ENCODE peak calls at places on chromosome 1, in eight cellular contexts. One of them, this sample, is unnamed. For H3K27me3 and H3K36me3, the result is how much of the 10 kb centered on the place peaks cover.

GRCh38 chr1:25810341-25811299 is 9.1 kb upstream of the MTFR1L start:
- DNase-seq in breast epithelium: peak
- DNase-seq in brain microvascular endothelial cell: peak
- DNase-seq in CD8-positive, alpha-beta memory T cell: peak
- DNase-seq in hepatocyte: peak
- DNase-seq in thoracic aorta: no peak
- DNase-seq in tibial artery: no peak
- DNase-seq in trophoblast cell: peak
- DNase-seq in this sample: peak

GRCh38 chr1:10996100-10996499 is 16.4 kb upstream of the TARDBP start:
- DNase-seq in breast epithelium: no peak
- DNase-seq in brain microvascular endothelial cell: no peak
- DNase-seq in CD8-positive, alpha-beta memory T cell: no peak
- DNase-seq in hepatocyte: no peak
- DNase-seq in thoracic aorta: no peak
- DNase-seq in tibial artery: no peak
- DNase-seq in trophoblast cell: no peak
- DNase-seq in this sample: no peak

GRCh38 chr1:216600730-216601426 is 122.4 kb downstream of the ESRRG start:
- DNase-seq in breast epithelium: peak
- DNase-seq in brain microvascular endothelial cell: peak
- DNase-seq in CD8-positive, alpha-beta memory T cell: no peak
- DNase-seq in hepatocyte: peak
- DNase-seq in thoracic aorta: peak
- DNase-seq in tibial artery: peak
- DNase-seq in trophoblast cell: peak
- DNase-seq in this sample: peak

GRCh38 chr1:21439721-21440629 is at the start of gene NBPF3:
- DNase-seq in breast epithelium: peak
- DNase-seq in brain microvascular endothelial cell: peak
- DNase-seq in CD8-positive, alpha-beta memory T cell: peak
- DNase-seq in hepatocyte: peak
- DNase-seq in thoracic aorta: peak
- DNase-seq in tibial artery: peak
- DNase-seq in trophoblast cell: peak
- DNase-seq in this sample: peak

GRCh38 chr1:9373614-9374013 is 80.9 kb downstream of the SPSB1 start:
- DNase-seq in breast epithelium: no peak
- DNase-seq in brain microvascular endothelial cell: no peak
- DNase-seq in CD8-positive, alpha-beta memory T cell: no peak
- DNase-seq in hepatocyte: no peak
- DNase-seq in thoracic aorta: no peak
- DNase-seq in tibial artery: no peak
- DNase-seq in trophoblast cell: no peak
- DNase-seq in this sample: no peak

GRCh38 chr1:64864018-64864945 is 102.1 kb downstream of the JAK1 start:
- DNase-seq in breast epithelium: peak
- DNase-seq in brain microvascular endothelial cell: no peak
- DNase-seq in CD8-positive, alpha-beta memory T cell: peak
- DNase-seq in hepatocyte: no peak
- DNase-seq in thoracic aorta: no peak
- DNase-seq in tibial artery: peak
- DNase-seq in trophoblast cell: peak
- DNase-seq in this sample: no peak

GRCh38 chr1:159999204-159999603 is 32.6 kb downstream of the PIGM start:
- DNase-seq in breast epithelium: no peak
- DNase-seq in brain microvascular endothelial cell: no peak
- DNase-seq in CD8-positive, alpha-beta memory T cell: no peak
- DNase-seq in hepatocyte: no peak
- DNase-seq in thoracic aorta: no peak
- DNase-seq in tibial artery: no peak
- DNase-seq in trophoblast cell: no peak
- DNase-seq in this sample: peak

GRCh38 chr1:2455757-2456156 is 20.3 kb upstream of the PLCH2 start:
- DNase-seq in breast epithelium: no peak
- DNase-seq in brain microvascular endothelial cell: peak
- DNase-seq in CD8-positive, alpha-beta memory T cell: no peak
- DNase-seq in hepatocyte: no peak
- DNase-seq in thoracic aorta: no peak
- DNase-seq in tibial artery: no peak
- DNase-seq in trophoblast cell: no peak
- DNase-seq in this sample: no peak

GRCh38 chr1:95233321-95233736 is 681 bp upstream of the RWDD3 start:
- DNase-seq in breast epithelium: peak
- DNase-seq in brain microvascular endothelial cell: peak
- DNase-seq in CD8-positive, alpha-beta memory T cell: no peak
- DNase-seq in hepatocyte: peak
- DNase-seq in thoracic aorta: no peak
- DNase-seq in tibial artery: peak
- DNase-seq in trophoblast cell: peak
- DNase-seq in this sample: no peak

DNA sequence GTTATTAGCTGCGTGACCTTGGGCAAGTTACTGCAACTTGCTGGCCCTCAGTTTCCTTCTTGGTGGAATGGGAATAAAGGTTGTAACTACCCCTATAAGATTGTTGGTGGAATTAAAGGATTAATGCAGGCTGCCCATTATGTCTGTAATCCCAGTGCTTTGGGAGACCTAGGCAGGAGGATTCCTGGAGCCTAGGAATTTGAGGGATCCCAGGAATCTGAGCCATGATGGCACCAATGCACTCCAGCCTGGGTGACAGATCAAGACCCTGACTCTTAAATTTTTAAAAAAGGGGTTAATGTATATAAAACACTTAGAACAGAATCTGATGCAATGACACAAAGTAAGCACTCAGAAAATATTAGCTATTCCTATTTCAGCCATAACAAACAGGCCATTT is 67.3 kb downstream of the PTGER3 start:
- DNase-seq in breast epithelium: no peak
- DNase-seq in brain microvascular endothelial cell: no peak
- DNase-seq in CD8-positive, alpha-beta memory T cell: no peak
- DNase-seq in hepatocyte: no peak
- DNase-seq in thoracic aorta: no peak
- DNase-seq in tibial artery: no peak
- DNase-seq in trophoblast cell: no peak
- DNase-seq in this sample: no peak
- H3K4me3 ChIP-seq in breast epithelium: no peak
- H3K4me3 ChIP-seq in brain microvascular endothelial cell: no peak
- H3K4me3 ChIP-seq in CD8-positive, alpha-beta memory T cell: no peak
- H3K4me3 ChIP-seq in hepatocyte: no peak
- H3K4me3 ChIP-seq in thoracic aorta: no peak
- H3K4me3 ChIP-seq in tibial artery: no peak
- H3K4me3 ChIP-seq in trophoblast cell: no peak
- H3K4me3 ChIP-seq in this sample: no peak

GRCh38 chr1:167122568-167122967 is 28.7 kb downstream of the STYXL2 start:
- DNase-seq in breast epithelium: no peak
- DNase-seq in brain microvascular endothelial cell: no peak
- DNase-seq in CD8-positive, alpha-beta memory T cell: no peak
- DNase-seq in hepatocyte: no peak
- DNase-seq in thoracic aorta: no peak
- DNase-seq in tibial artery: no peak
- DNase-seq in trophoblast cell: peak
- DNase-seq in this sample: no peak

GRCh38 chr1:167121375-167122120 is 27.7 kb downstream of the STYXL2 start:
- DNase-seq in breast epithelium: no peak
- DNase-seq in brain microvascular endothelial cell: no peak
- DNase-seq in CD8-positive, alpha-beta memory T cell: peak
- DNase-seq in hepatocyte: peak
- DNase-seq in thoracic aorta: no peak
- DNase-seq in tibial artery: no peak
- DNase-seq in trophoblast cell: peak
- DNase-seq in this sample: peak

GRCh38 chr1:167120899-167121298 is 27.0 kb downstream of the STYXL2 start:
- DNase-seq in breast epithelium: no peak
- DNase-seq in brain microvascular endothelial cell: no peak
- DNase-seq in CD8-positive, alpha-beta memory T cell: no peak
- DNase-seq in hepatocyte: no peak
- DNase-seq in thoracic aorta: no peak
- DNase-seq in tibial artery: no peak
- DNase-seq in trophoblast cell: no peak
- DNase-seq in this sample: no peak

GRCh38 chr1:167119696-167120095 is 25.8 kb downstream of the STYXL2 start:
- DNase-seq in breast epithelium: no peak
- DNase-seq in brain microvascular endothelial cell: no peak
- DNase-seq in CD8-positive, alpha-beta memory T cell: no peak
- DNase-seq in hepatocyte: no peak
- DNase-seq in thoracic aorta: no peak
- DNase-seq in tibial artery: no peak
- DNase-seq in trophoblast cell: peak
- DNase-seq in this sample: no peak

GRCh38 chr1:167122121-167122480 is 28.2 kb downstream of the STYXL2 start:
- DNase-seq in breast epithelium: no peak
- DNase-seq in brain microvascular endothelial cell: no peak
- DNase-seq in CD8-positive, alpha-beta memory T cell: no peak
- DNase-seq in hepatocyte: no peak
- DNase-seq in thoracic aorta: no peak
- DNase-seq in tibial artery: no peak
- DNase-seq in trophoblast cell: no peak
- DNase-seq in this sample: no peak
- H3K27me3 ChIP-seq in breast epithelium: under half
- H3K27me3 ChIP-seq in brain microvascular endothelial cell: under half
- H3K27me3 ChIP-seq in CD8-positive, alpha-beta memory T cell: under half
- H3K27me3 ChIP-seq in hepatocyte: under half
- H3K27me3 ChIP-seq in thoracic aorta: under half
- H3K27me3 ChIP-seq in tibial artery: under half
- H3K27me3 ChIP-seq in trophoblast cell: under half
- H3K27me3 ChIP-seq in this sample: under half

GRCh38 chr1:19258353-19258752 is 6.7 kb downstream of the MRTO4 start:
- DNase-seq in breast epithelium: no peak
- DNase-seq in brain microvascular endothelial cell: no peak
- DNase-seq in CD8-positive, alpha-beta memory T cell: no peak
- DNase-seq in hepatocyte: no peak
- DNase-seq in thoracic aorta: no peak
- DNase-seq in tibial artery: no peak
- DNase-seq in trophoblast cell: no peak
- DNase-seq in this sample: no peak
- H3K36me3 ChIP-seq in breast epithelium: under half
- H3K36me3 ChIP-seq in brain microvascular endothelial cell: under half
- H3K36me3 ChIP-seq in CD8-positive, alpha-beta memory T cell: under half
- H3K36me3 ChIP-seq in hepatocyte: under half
- H3K36me3 ChIP-seq in thoracic aorta: under half
- H3K36me3 ChIP-seq in tibial artery: half or more
- H3K36me3 ChIP-seq in trophoblast cell: half or more
- H3K36me3 ChIP-seq in this sample: half or more

GRCh38 chr1:40185951-40186864 is 25.0 kb downstream of the RLF start:
- DNase-seq in breast epithelium: no peak
- DNase-seq in brain microvascular endothelial cell: peak
- DNase-seq in CD8-positive, alpha-beta memory T cell: no peak
- DNase-seq in hepatocyte: no peak
- DNase-seq in thoracic aorta: no peak
- DNase-seq in tibial artery: no peak
- DNase-seq in trophoblast cell: peak
- DNase-seq in this sample: peak
- H3K4me3 ChIP-seq in breast epithelium: no peak
- H3K4me3 ChIP-seq in brain microvascular endothelial cell: no peak
- H3K4me3 ChIP-seq in CD8-positive, alpha-beta memory T cell: no peak
- H3K4me3 ChIP-seq in hepatocyte: no peak
- H3K4me3 ChIP-seq in thoracic aorta: no peak
- H3K4me3 ChIP-seq in tibial artery: no peak
- H3K4me3 ChIP-seq in trophoblast cell: no peak
- H3K4me3 ChIP-seq in this sample: no peak

GRCh38 chr1:224504642-224505041 is 70.0 kb upstream of the WDR26 start:
- DNase-seq in breast epithelium: no peak
- DNase-seq in brain microvascular endothelial cell: no peak
- DNase-seq in CD8-positive, alpha-beta memory T cell: no peak
- DNase-seq in hepatocyte: no peak
- DNase-seq in thoracic aorta: no peak
- DNase-seq in tibial artery: no peak
- DNase-seq in trophoblast cell: no peak
- DNase-seq in this sample: no peak

GRCh38 chr1:224501836-224502235 is 67.2 kb upstream of the WDR26 start:
- DNase-seq in breast epithelium: no peak
- DNase-seq in brain microvascular endothelial cell: no peak
- DNase-seq in CD8-positive, alpha-beta memory T cell: no peak
- DNase-seq in hepatocyte: no peak
- DNase-seq in thoracic aorta: no peak
- DNase-seq in tibial artery: no peak
- DNase-seq in trophoblast cell: no peak
- DNase-seq in this sample: no peak

GRCh38 chr1:224500802-224501201 is 66.2 kb upstream of the WDR26 start:
- DNase-seq in breast epithelium: no peak
- DNase-seq in brain microvascular endothelial cell: no peak
- DNase-seq in CD8-positive, alpha-beta memory T cell: no peak
- DNase-seq in hepatocyte: no peak
- DNase-seq in thoracic aorta: no peak
- DNase-seq in tibial artery: no peak
- DNase-seq in trophoblast cell: no peak
- DNase-seq in this sample: no peak

GRCh38 chr1:224503161-224504118 is 68.8 kb upstream of the WDR26 start:
- DNase-seq in breast epithelium: peak
- DNase-seq in brain microvascular endothelial cell: peak
- DNase-seq in CD8-positive, alpha-beta memory T cell: no peak
- DNase-seq in hepatocyte: peak
- DNase-seq in thoracic aorta: peak
- DNase-seq in tibial artery: peak
- DNase-seq in trophoblast cell: peak
- DNase-seq in this sample: peak

GRCh38 chr1:224502459-224503160 is 68.0 kb upstream of the WDR26 start:
- DNase-seq in breast epithelium: peak
- DNase-seq in brain microvascular endothelial cell: no peak
- DNase-seq in CD8-positive, alpha-beta memory T cell: no peak
- DNase-seq in hepatocyte: no peak
- DNase-seq in thoracic aorta: no peak
- DNase-seq in tibial artery: no peak
- DNase-seq in trophoblast cell: no peak
- DNase-seq in this sample: peak
- H3K27me3 ChIP-seq in breast epithelium: under half
- H3K27me3 ChIP-seq in brain microvascular endothelial cell: under half
- H3K27me3 ChIP-seq in CD8-positive, alpha-beta memory T cell: under half
- H3K27me3 ChIP-seq in hepatocyte: under half
- H3K27me3 ChIP-seq in thoracic aorta: under half
- H3K27me3 ChIP-seq in tibial artery: under half
- H3K27me3 ChIP-seq in trophoblast cell: under half
- H3K27me3 ChIP-seq in this sample: under half

DNA sequence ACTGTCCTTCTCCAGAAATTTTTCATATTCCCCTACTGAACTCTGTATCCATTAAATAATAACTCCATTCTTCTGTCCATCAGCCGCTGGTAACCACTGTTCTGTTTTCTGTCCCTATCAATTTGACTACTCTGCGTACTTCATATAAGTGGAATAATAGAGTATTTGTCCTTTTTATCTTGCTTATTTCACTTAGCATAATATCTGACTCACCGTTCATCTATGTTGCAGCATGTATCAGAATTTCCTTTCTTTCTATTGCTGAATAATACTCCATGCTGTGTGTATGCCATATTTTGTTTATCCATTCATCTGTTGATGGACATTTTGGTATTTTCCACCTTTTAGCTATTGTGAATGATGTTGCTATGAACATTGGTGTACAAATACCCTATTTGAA is 71.9 kb downstream of the CEP350 start:
- DNase-seq in breast epithelium: no peak
- DNase-seq in brain microvascular endothelial cell: peak
- DNase-seq in CD8-positive, alpha-beta memory T cell: no peak
- DNase-seq in hepatocyte: no peak
- DNase-seq in thoracic aorta: no peak
- DNase-seq in tibial artery: no peak
- DNase-seq in trophoblast cell: peak
- DNase-seq in this sample: no peak
- H3K36me3 ChIP-seq in breast epithelium: under half
- H3K36me3 ChIP-seq in brain microvascular endothelial cell: under half
- H3K36me3 ChIP-seq in CD8-positive, alpha-beta memory T cell: under half
- H3K36me3 ChIP-seq in hepatocyte: under half
- H3K36me3 ChIP-seq in thoracic aorta: under half
- H3K36me3 ChIP-seq in tibial artery: under half
- H3K36me3 ChIP-seq in trophoblast cell: under half
- H3K36me3 ChIP-seq in this sample: under half

GRCh38 chr1:171783816-171784530 is 2.5 kb downstream of the METTL13 start:
- DNase-seq in breast epithelium: no peak
- DNase-seq in brain microvascular endothelial cell: no peak
- DNase-seq in CD8-positive, alpha-beta memory T cell: no peak
- DNase-seq in hepatocyte: no peak
- DNase-seq in thoracic aorta: no peak
- DNase-seq in tibial artery: no peak
- DNase-seq in trophoblast cell: no peak
- DNase-seq in this sample: no peak
- H3K4me3 ChIP-seq in breast epithelium: no peak
- H3K4me3 ChIP-seq in brain microvascular endothelial cell: no peak
- H3K4me3 ChIP-seq in CD8-positive, alpha-beta memory T cell: no peak
- H3K4me3 ChIP-seq in hepatocyte: no peak
- H3K4me3 ChIP-seq in thoracic aorta: no peak
- H3K4me3 ChIP-seq in tibial artery: no peak
- H3K4me3 ChIP-seq in trophoblast cell: no peak
- H3K4me3 ChIP-seq in this sample: no peak

This sample was measured in MG63.